ENCODE peak calls at places on chromosomes 3 and 15, in ten cellular contexts. A is cardiac muscle cell, X is choroid plexus epithelial cell, I is PC-3, T is astrocyte of the cerebellum, F is psoas muscle, L is heart left ventricle, C is left lung, Q is K562, P is NB4. G is an unnamed sample.

GRCh38 chr3:32895701-32896100 is 55.7 kb upstream of the CCR4 start:
- DNase-seq in P (no peak), A (no peak), F (no peak), Q (no peak), X (no peak), T (no peak), C (no peak), L (no peak), I (no peak), G (no peak)

GRCh38 chr3:12375572-12375971 is 86.7 kb downstream of the PPARG start:
- DNase-seq in P (no peak), C (no peak), F (no peak), L (no peak), X (no peak), A (no peak), Q (no peak), T (no peak), I (no peak), G (no peak)

GRCh38 chr3:51354172-51354571 is 30.9 kb upstream of the MANF start:
- DNase-seq in I (no peak), L (no peak), P (no peak), F (no peak), A (no peak), Q (no peak), C (no peak), X (no peak), T (no peak), G (no peak)

GRCh38 chr15:62432702-62433398 is 267.8 kb upstream of the C2CD4B start:
- DNase-seq in L (peak), C (no peak), I (no peak), T (no peak), F (peak), Q (no peak), P (no peak), X (no peak), A (no peak), G (no peak)

GRCh38 chr15:64619880-64620839 is 155.2 kb downstream of the RBPMS2 start:
- DNase-seq in I (peak), A (no peak), Q (no peak), C (no peak), L (no peak), F (no peak), X (peak), P (no peak), T (peak), G (peak)

GRCh38 chr3:142987080-142987700 is 14.2 kb upstream of the U2SURP start:
- DNase-seq in X (peak), L (no peak), Q (peak), P (peak), I (peak), A (peak), T (peak), F (no peak), C (no peak), G (peak)

GRCh38 chr15:99564221-99565030 is 1.4 kb upstream of the MEF2A start:
- DNase-seq in L (peak), Q (peak), A (peak), X (peak), I (no peak), P (peak), T (peak), F (no peak), C (no peak), G (no peak)

GRCh38 chr15:70491183-70491621 is 272.2 kb downstream of the UACA start:
- DNase-seq in L (no peak), A (no peak), Q (no peak), I (no peak), C (no peak), P (peak), X (peak), T (no peak), F (no peak), G (peak)

GRCh38 chr15:85116925-85117646 is 135.4 kb downstream of the PDE8A start:
- DNase-seq in C (no peak), I (no peak), A (no peak), T (no peak), F (no peak), X (peak), P (no peak), Q (no peak), L (no peak), G (no peak)

GRCh38 chr15:69996842-69997478 is 100.8 kb downstream of the TLE3 start:
- DNase-seq in T (no peak), A (no peak), L (no peak), F (no peak), C (no peak), Q (no peak), X (no peak), P (no peak), I (peak), G (no peak)

GRCh38 chr15:97962263-97962662 is 1.8 kb downstream of the ARRDC4 start:
- DNase-seq in L (no peak), F (no peak), T (no peak), C (no peak), P (no peak), A (no peak), Q (no peak), X (no peak), I (no peak), G (peak)

GRCh38 chr3:128501431-128501830 is 8.4 kb upstream of the GATA2 start:
- DNase-seq in Q (no peak), I (no peak), L (no peak), A (no peak), X (no peak), F (no peak), C (no peak), P (no peak), T (no peak), G (no peak)

DNA sequence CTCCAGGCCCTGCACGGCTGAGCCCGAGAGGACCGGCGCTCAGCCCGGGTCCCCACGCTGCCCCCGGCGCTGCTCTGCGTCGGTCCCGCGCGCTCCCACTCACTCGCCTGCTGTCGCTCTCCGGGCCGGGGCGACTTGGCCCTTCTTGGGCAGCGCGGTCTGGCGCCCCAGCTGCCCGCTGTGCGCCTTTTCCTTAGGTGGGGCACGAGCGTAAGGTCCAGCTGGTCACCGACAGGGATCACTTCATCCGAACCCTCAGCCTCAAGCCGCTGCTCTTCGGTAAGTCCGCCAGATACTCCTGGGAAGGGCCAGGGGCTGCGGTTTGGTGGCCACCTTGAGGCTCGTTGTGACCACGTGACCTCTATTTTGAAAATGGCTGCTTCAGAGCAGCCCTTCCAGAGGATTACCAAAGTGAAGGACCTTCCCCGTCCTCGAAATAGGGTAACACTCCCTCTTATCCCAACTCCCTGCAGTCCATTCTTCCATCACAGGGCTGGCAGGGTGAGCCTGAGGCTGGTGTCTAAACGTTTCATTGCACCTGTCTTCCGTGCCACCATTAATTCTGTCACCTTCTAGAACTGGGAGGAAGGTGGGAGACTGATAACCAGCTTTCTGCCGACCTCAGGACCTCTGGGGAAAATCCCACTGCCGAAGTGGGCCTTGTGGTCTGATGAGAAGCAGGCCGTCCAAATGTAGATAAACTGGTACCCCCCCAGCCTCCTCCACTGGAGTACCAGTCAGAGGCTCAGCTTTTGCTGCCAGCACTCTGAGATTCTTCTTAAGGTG is 788 bp downstream of the P4HTM start:
- DNase-seq in F (no peak), C (peak), T (no peak), A (peak), P (no peak), L (no peak), X (no peak), I (peak), Q (no peak), G (no peak)
- H3K4me3 ChIP-seq in F (peak), C (peak), T (peak), A (peak), P (no peak), L (peak), X (peak), I (peak), Q (no peak), G (peak)

GRCh38 chr3:8497582-8497981 is 4.0 kb upstream of the LMCD1 start:
- DNase-seq in P (no peak), A (no peak), I (peak), C (no peak), Q (no peak), L (no peak), F (no peak), T (no peak), X (no peak), G (peak)

GRCh38 chr3:8501388-8502131 is at the start of gene LMCD1:
- DNase-seq in P (no peak), L (peak), A (peak), F (peak), Q (peak), I (peak), T (peak), X (peak), C (peak), G (peak)

GRCh38 chr3:8500966-8501365 is 657 bp upstream of the LMCD1 start:
- DNase-seq in C (no peak), A (no peak), T (no peak), L (no peak), I (no peak), Q (no peak), P (no peak), X (no peak), F (no peak), G (no peak)

GRCh38 chr3:8499181-8499611 is 2.4 kb upstream of the LMCD1 start:
- DNase-seq in C (no peak), P (no peak), F (no peak), Q (no peak), T (peak), X (no peak), L (no peak), A (no peak), I (peak), G (no peak)

DNA sequence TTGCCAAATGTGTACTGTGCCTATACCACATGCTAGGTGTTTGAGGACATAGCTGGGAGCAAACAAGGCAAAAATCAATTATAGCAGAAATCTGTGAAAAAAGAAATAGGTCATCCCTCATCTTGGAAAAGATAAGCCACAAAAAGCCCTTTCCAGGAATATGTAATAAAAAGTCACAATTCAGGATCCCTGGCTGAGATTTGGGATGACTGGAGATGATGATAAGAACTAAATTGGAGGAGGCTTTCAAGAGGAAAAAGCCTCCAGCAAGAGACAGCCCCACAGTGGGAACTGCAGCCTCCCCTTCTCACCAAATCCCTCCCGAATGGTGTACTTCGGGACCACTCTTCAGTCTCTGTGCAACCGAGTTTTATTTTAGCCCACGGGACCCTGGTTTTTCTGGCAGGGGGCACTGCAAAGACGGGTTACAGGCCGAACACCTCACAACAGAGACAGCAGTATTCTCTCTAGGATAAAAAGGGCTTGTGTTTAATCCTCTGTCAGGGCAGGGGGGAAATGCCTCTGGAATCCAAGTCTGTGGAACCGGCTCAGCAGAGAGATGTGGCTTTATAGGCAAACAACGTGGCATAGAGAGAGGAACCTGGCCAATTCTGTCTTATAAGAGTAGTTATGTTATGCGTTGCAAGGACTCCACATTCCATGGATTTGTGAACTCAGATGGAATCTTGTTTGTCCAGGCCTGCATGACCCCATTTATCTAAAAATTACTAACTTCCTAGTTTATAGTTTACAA is 1.2 kb upstream of the LMCD1 start:
- DNase-seq in A (peak), C (no peak), X (peak), F (no peak), L (no peak), T (peak), P (no peak), Q (no peak), I (peak), G (peak)
- H3K4me3 ChIP-seq in A (no peak), C (no peak), X (peak), F (peak), L (no peak), T (peak), P (no peak), Q (no peak), I (peak), G (no peak)

GRCh38 chr3:185825379-185825638 is 467 bp upstream of the IGF2BP2 start:
- DNase-seq in P (no peak), Q (no peak), A (no peak), L (no peak), T (no peak), C (no peak), X (no peak), F (no peak), I (no peak), G (no peak)
- H3K4me3 ChIP-seq in P (peak), Q (peak), A (peak), L (peak), T (peak), C (peak), X (peak), F (peak), I (peak), G (peak)

GRCh38 chr3:9500108-9501050 is 53.2 kb downstream of the LHFPL4 start:
- DNase-seq in F (peak), C (peak), X (peak), T (peak), Q (peak), P (peak), L (peak), I (peak), A (peak), G (peak)
- H3K4me3 ChIP-seq in F (no peak), C (no peak), X (no peak), T (peak), Q (no peak), P (no peak), L (no peak), I (peak), A (no peak), G (peak)

GRCh38 chr15:90883971-90884718 is at the start of gene FES:
- DNase-seq in T (no peak), A (peak), Q (no peak), F (peak), C (peak), I (no peak), P (peak), L (peak), X (peak), G (no peak)

GRCh38 chr15:90886291-90886614 is 1.9 kb downstream of the FES start:
- DNase-seq in L (no peak), T (no peak), X (no peak), P (no peak), I (no peak), Q (no peak), C (no peak), A (no peak), F (no peak), G (no peak)

GRCh38 chr15:90884719-90885431 is 571 bp downstream of the FES start:
- DNase-seq in T (no peak), C (no peak), I (no peak), X (no peak), A (no peak), F (no peak), L (no peak), Q (no peak), P (peak), G (no peak)

GRCh38 chr15:90887037-90887481 is 2.8 kb downstream of the FES start:
- DNase-seq in F (no peak), I (no peak), X (no peak), C (peak), P (no peak), A (no peak), Q (no peak), T (no peak), L (no peak), G (no peak)

DNA sequence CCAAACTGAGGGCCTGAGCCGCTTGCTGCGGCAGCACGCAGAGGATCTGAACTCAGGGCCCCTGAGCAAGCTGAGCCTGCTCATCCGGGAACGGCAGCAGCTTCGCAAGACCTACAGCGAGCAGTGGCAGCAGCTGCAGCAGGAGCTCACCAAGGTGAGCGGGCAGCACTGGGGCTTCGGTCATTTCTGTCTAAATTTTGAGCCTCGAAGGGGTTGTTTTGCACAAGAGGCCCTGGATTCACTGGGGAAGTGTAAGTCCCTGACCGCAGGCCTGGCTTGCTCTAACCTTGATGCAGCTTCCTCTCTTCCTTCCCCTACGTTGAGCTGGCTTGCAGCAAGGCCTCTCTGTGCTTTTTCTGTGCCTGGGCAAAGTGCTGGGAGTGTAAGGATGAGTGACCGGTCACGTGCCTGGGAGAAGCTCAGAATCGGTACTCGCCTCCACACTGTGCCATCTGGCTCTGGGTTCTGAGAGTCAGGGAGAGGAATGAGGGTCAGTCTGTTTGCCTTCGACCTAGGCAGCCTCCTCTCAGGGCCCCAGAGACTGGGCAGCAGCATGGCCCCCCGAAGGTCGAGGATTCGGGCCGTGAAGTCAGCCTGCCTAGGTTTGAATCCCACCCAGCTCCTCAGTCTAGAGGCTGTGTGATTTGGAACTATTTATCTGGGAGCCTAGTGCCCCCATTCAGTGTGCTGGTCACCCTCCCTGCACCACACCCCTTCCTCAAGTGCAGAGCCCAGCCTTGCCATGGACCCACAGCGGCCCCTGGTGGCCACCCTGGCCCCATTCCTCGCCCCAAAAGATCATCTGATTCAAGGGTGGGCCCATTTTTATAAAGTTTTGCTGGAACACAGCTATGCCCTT is 1.4 kb downstream of the FES start:
- DNase-seq in I (peak), C (peak), T (no peak), L (peak), A (peak), X (peak), P (peak), F (peak), Q (peak), G (peak)
- H3K4me3 ChIP-seq in I (no peak), C (peak), T (no peak), L (peak), A (no peak), X (peak), P (peak), F (peak), Q (no peak), G (no peak)

GRCh38 chr15:75902129-75902557 is 1.5 kb upstream of the FBXO22 start:
- DNase-seq in I (no peak), Q (peak), L (peak), A (peak), T (no peak), P (no peak), X (peak), C (no peak), F (no peak), G (no peak)

GRCh38 chr15:75900577-75900976 is 3.1 kb upstream of the FBXO22 start:
- DNase-seq in A (no peak), P (no peak), Q (no peak), L (no peak), T (no peak), C (no peak), X (no peak), I (no peak), F (no peak), G (no peak)

GRCh38 chr15:75904241-75904631 is 558 bp downstream of the FBXO22 start:
- DNase-seq in X (peak), F (no peak), T (no peak), L (peak), P (peak), I (peak), Q (peak), A (peak), C (peak), G (peak)

GRCh38 chr15:75905231-75905630 is 1.6 kb downstream of the FBXO22 start:
- DNase-seq in P (no peak), X (no peak), C (no peak), T (no peak), I (no peak), A (no peak), F (no peak), L (no peak), Q (no peak), G (no peak)

DNA sequence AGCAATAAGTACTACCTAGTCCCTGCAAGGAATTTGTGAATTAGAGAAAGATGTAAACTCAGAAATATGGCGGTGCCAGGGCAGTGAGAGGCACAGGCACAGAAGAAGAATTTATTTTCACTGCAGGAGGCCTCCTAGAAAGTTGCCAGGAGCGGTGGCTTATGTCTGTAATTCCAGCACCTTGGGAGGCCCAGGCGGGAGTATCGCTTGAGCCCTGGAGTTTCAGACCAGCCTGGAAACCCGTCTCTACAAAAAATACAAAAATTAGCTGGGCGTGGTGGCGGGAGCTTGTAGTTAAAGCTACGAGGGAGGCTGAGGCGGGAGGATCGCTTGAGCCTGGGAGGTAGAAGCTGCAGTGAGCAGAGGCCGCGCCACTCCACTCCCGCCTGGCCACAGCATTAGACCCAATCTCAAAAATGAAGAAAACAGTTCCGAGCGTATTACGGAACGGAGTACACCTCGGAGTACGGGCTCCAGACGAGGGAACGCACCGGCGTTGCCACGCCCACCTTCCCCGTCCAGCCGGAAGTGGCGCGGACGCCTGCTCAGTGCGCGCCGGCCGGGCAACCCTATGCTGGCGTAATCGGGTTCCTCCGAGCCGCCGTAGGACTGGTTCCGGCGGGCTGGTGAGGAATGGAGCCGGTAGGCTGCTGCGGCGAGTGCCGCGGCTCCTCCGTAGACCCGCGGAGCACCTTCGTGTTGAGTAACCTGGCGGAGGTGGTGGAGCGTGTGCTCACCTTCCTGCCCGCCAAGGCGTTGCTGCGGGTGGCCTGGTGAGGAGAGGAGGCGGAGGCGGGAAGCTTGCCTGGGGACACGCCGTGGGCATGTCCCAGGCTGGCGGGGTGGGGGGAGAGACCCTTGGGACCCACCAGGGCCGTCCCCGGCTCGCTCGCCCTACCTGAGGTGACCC is at the start of gene FBXO22:
- DNase-seq in X (peak), F (peak), A (peak), T (peak), Q (peak), L (peak), I (peak), P (peak), C (peak), G (peak)
- H3K4me3 ChIP-seq in X (peak), F (peak), A (peak), T (peak), Q (peak), L (peak), I (peak), P (peak), C (peak), G (peak)

G was measured in fibroblast of mammary gland.